ENCODE peak calls at places on chromosomes 13 and 19, in seven cellular contexts. S, Y, P, X, B, Q and W are unnamed samples.

GRCh38 chr19:46349311-46349993 is 2.6 kb downstream of the PPP5C start:
- DNase-seq in S (no peak), Y (no peak), P (no peak), X (no peak), B (no peak), Q (no peak), W (no peak)

GRCh38 chr19:45558399-45558878 is 26.2 kb downstream of the OPA3 start:
- DNase-seq in S (peak; percentile 77), Y (no peak), P (no peak), X (peak; percentile 78), B (peak; percentile 74), Q (no peak), W (no peak)

GRCh38 chr13:99959127-99959529 is 12.4 kb downstream of the ZIC5 start:
- DNase-seq in S (no peak), Y (no peak), P (no peak), X (no peak), B (no peak), Q (no peak), W (no peak)

GRCh38 chr13:24520733-24521132 is 8.2 kb upstream of the PARP4 start:
- DNase-seq in S (no peak), Y (no peak), P (no peak), X (no peak), B (no peak), Q (no peak), W (no peak)

GRCh38 chr19:7386308-7386707 is 37.6 kb downstream of the ARHGEF18 start:
- DNase-seq in S (no peak), Y (no peak), P (no peak), X (no peak), B (no peak), Q (no peak), W (no peak)

GRCh38 chr19:21566073-21566472 is 60.7 kb downstream of the ZNF429 start:
- DNase-seq in S (no peak), Y (no peak), P (no peak), X (no peak), B (no peak), Q (no peak), W (no peak)

GRCh38 chr13:26095846-26096245 is 44.0 kb upstream of the SHISA2 start:
- DNase-seq in S (no peak), Y (no peak), P (no peak), X (no peak), B (no peak), Q (no peak), W (no peak)

GRCh38 chr19:35048911-35049411 is 7.4 kb downstream of the HPN start:
- DNase-seq in S (no peak), Y (no peak), P (no peak), X (peak; percentile 3), B (no peak), Q (no peak), W (no peak)

GRCh38 chr19:17757125-17757524 is 5.8 kb downstream of the FCHO1 start:
- DNase-seq in S (peak; percentile 74), Y (no peak), P (no peak), X (peak; percentile 51), B (peak; percentile 59), Q (peak; percentile 53), W (no peak)

GRCh38 chr19:33429891-33430673 is 56.6 kb downstream of the CEBPG start:
- DNase-seq in S (no peak), Y (no peak), P (no peak), X (no peak), B (no peak), Q (peak; percentile 5), W (no peak)

GRCh38 chr13:99151516-99151915 is 49.1 kb upstream of the UBAC2 start:
- DNase-seq in S (no peak), Y (no peak), P (peak; percentile 23), X (peak; percentile 32), B (no peak), Q (no peak), W (peak; percentile 33)

GRCh38 chr13:109156181-109156935 is 526.9 kb downstream of the MYO16 start:
- DNase-seq in S (no peak), Y (no peak), P (peak; percentile 50), X (no peak), B (no peak), Q (no peak), W (peak; percentile 72)

GRCh38 chr19:50464348-50464747 is 12.0 kb upstream of the EMC10 start:
- DNase-seq in S (no peak), Y (no peak), P (no peak), X (peak; percentile 4), B (no peak), Q (no peak), W (no peak)

GRCh38 chr19:40089462-40089861 is 1.3 kb downstream of the ZNF780A start:
- DNase-seq in S (no peak), Y (no peak), P (no peak), X (no peak), B (no peak), Q (no peak), W (no peak)

GRCh38 chr19:1026189-1027019 is at the start of gene CNN2:
- DNase-seq in S (peak; percentile 87), Y (no peak), P (no peak), X (peak; percentile 93), B (peak; percentile 89), Q (peak; percentile 85), W (no peak)

GRCh38 chr13:78862460-78862859 is 203.5 kb upstream of the OBI1 start:
- DNase-seq in S (no peak), Y (no peak), P (no peak), X (no peak), B (no peak), Q (no peak), W (no peak)

GRCh38 chr19:23699521-23699860 is 12.5 kb upstream of the ZNF675 start:
- DNase-seq in S (no peak), Y (no peak), P (no peak), X (no peak), B (peak; percentile 4), Q (no peak), W (no peak)

GRCh38 chr19:56664511-56664910 is 7.0 kb downstream of the ZNF835 start:
- DNase-seq in S (no peak), Y (no peak), P (no peak), X (no peak), B (no peak), Q (no peak), W (no peak)

GRCh38 chr19:3075605-3076431 is 13.5 kb upstream of the TLE5 start:
- DNase-seq in S (peak; percentile 78), Y (no peak), P (no peak), X (peak; percentile 77), B (peak; percentile 80), Q (peak; percentile 65), W (no peak)

GRCh38 chr13:101915755-101916107 is 463.3 kb downstream of the ITGBL1 start:
- DNase-seq in S (no peak), Y (no peak), P (no peak), X (no peak), B (no peak), Q (no peak), W (no peak)

GRCh38 chr13:20340136-20340758 is 108.1 kb upstream of the GJB6 start:
- DNase-seq in S (no peak), Y (no peak), P (no peak), X (no peak), B (no peak), Q (no peak), W (no peak)

GRCh38 chr19:14559916-14560775 is 11.7 kb downstream of the NDUFB7 start:
- DNase-seq in S (no peak), Y (no peak), P (no peak), X (no peak), B (no peak), Q (no peak), W (no peak)

GRCh38 chr19:14562660-14563589 is 8.9 kb downstream of the NDUFB7 start:
- DNase-seq in S (no peak), Y (no peak), P (no peak), X (no peak), B (no peak), Q (no peak), W (no peak)

GRCh38 chr19:14561832-14562351 is 10.0 kb downstream of the NDUFB7 start:
- DNase-seq in S (no peak), Y (no peak), P (no peak), X (peak; percentile 18), B (no peak), Q (no peak), W (no peak)

GRCh38 chr19:14560776-14561108 is 11.1 kb downstream of the NDUFB7 start:
- DNase-seq in S (no peak), Y (no peak), P (no peak), X (no peak), B (no peak), Q (no peak), W (no peak)

GRCh38 chr19:14561249-14561648 is 10.6 kb downstream of the NDUFB7 start:
- DNase-seq in S (no peak), Y (no peak), P (no peak), X (no peak), B (no peak), Q (no peak), W (no peak)
- H3K4me3 ChIP-seq in S (no peak overlapping the region), Y (peak overlapping the region; percentile 7), P (no peak overlapping the region), X (no peak overlapping the region), B (no peak overlapping the region), Q (no peak overlapping the region), W (no peak overlapping the region)

GRCh38 chr19:38528213-38528755 is 89.5 kb downstream of the MAP4K1 start:
- DNase-seq in S (no peak), Y (no peak), P (no peak), X (no peak), B (no peak), Q (no peak), W (no peak)
- H3K4me3 ChIP-seq in S (no peak overlapping the region), Y (no peak overlapping the region), P (no peak overlapping the region), X (no peak overlapping the region), B (no peak overlapping the region), Q (no peak overlapping the region), W (no peak overlapping the region)

GRCh38 chr19:31140717-31141116 is 208.5 kb downstream of the TSHZ3 start:
- DNase-seq in S (no peak), Y (no peak), P (peak; percentile 23), X (no peak), B (no peak), Q (no peak), W (no peak)
- H3K4me3 ChIP-seq in S (no peak overlapping the region), Y (no peak overlapping the region), P (no peak overlapping the region), X (no peak overlapping the region), B (no peak overlapping the region), Q (no peak overlapping the region), W (no peak overlapping the region)

GRCh38 chr19:5624741-5625140 is 1.9 kb downstream of the SAFB start:
- DNase-seq in S (no peak), Y (no peak), P (no peak), X (peak; percentile 17), B (no peak), Q (no peak), W (no peak)

GRCh38 chr19:5627395-5627904 is 4.6 kb downstream of the SAFB start:
- DNase-seq in S (peak; percentile 56), Y (peak; percentile 29), P (peak; percentile 5), X (no peak), B (peak; percentile 63), Q (no peak), W (no peak)

GRCh38 chr19:5624154-5624663 is 1.3 kb downstream of the SAFB start:
- DNase-seq in S (peak; percentile 58), Y (no peak), P (no peak), X (peak; percentile 60), B (peak; percentile 65), Q (peak; percentile 39), W (no peak)

GRCh38 chr19:5623397-5624153 is 692 bp downstream of the SAFB start:
- DNase-seq in S (peak; percentile 31), Y (no peak), P (no peak), X (peak; percentile 17), B (peak; percentile 23), Q (no peak), W (no peak)

DNA sequence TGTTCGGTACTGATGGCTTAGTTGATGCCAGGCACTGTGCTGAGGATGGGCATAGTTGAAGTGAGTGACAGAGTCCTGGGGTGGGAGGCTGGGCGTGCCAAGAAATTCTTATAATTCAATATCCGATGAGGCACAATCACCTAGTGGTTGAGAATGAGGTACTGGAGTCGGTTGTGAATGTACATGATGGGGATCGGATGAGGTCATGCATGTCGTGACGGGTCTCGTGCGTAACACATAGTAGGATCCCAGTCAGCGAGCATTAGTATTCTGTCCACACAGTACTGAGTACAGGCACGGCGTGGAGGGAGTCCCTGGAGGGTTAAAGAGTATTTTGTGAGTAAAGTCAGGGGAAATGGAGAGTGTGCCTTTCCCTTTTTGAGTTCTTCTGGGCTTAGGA is 2.8 kb downstream of the SAFB start:
- DNase-seq in S (no peak), Y (no peak), P (no peak), X (no peak), B (no peak), Q (no peak), W (no peak)
- H3K4me3 ChIP-seq in S (no peak overlapping the region), Y (peak overlapping the region; percentile 86), P (no peak overlapping the region), X (no peak overlapping the region), B (no peak overlapping the region), Q (no peak overlapping the region), W (no peak overlapping the region)